ENCODE peak calls at places on chromosomes 12 and 14, in seven cellular contexts. M is type B pancreatic cell, A is progenitor cell of endocrine pancreas, P is astrocyte, E is mammary epithelial cell, G is chondrocyte, S is tibial artery. V is an unnamed sample.

GRCh38 chr14:105876158-105876557 is 349.8 kb downstream of the TMEM121 start:
- DNase-seq in S (peak), G (peak), A (no peak), E (no peak), P (no peak), M (no peak), V (peak)

GRCh38 chr14:51419685-51420084 is 179.6 kb downstream of the TMX1 start:
- DNase-seq in G (no peak), P (no peak), S (no peak), M (no peak), E (no peak), A (no peak), V (no peak)

GRCh38 chr14:46250113-46250703 is 401.4 kb downstream of the RPL10L start:
- DNase-seq in M (no peak), A (no peak), P (no peak), G (no peak), S (no peak), E (peak), V (no peak)

GRCh38 chr14:104157303-104157928 is 19.0 kb downstream of the KIF26A start:
- DNase-seq in P (no peak), S (no peak), G (no peak), A (no peak), E (no peak), M (no peak), V (no peak)

GRCh38 chr14:65940056-65940735 is 527.7 kb downstream of the FUT8 start:
- DNase-seq in M (no peak), S (no peak), A (no peak), E (no peak), P (no peak), G (no peak), V (no peak)

GRCh38 chr14:22536853-22537338 is 52.1 kb downstream of the DAD1 start:
- DNase-seq in M (no peak), G (no peak), P (peak), S (peak), E (peak), A (no peak), V (peak)

GRCh38 chr14:74686324-74686723 is 26.6 kb downstream of the AREL1 start:
- DNase-seq in G (no peak), S (no peak), M (no peak), E (no peak), P (no peak), A (no peak), V (no peak)

GRCh38 chr12:22312336-22312735 is 22.2 kb downstream of the ST8SIA1 start:
- DNase-seq in A (no peak), G (no peak), M (no peak), S (no peak), E (peak), P (peak), V (no peak)

GRCh38 chr14:55976219-55976618 is 142.0 kb upstream of the PELI2 start:
- DNase-seq in E (no peak), P (no peak), S (no peak), M (no peak), A (no peak), G (no peak), V (no peak)

GRCh38 chr12:14138495-14138894 is 157.1 kb upstream of the GRIN2B start:
- DNase-seq in G (no peak), S (no peak), M (no peak), E (no peak), A (peak), P (no peak), V (no peak)

GRCh38 chr12:2976581-2976996 is 17.4 kb downstream of the TEAD4 start:
- DNase-seq in E (no peak), S (no peak), M (no peak), G (no peak), P (no peak), A (no peak), V (no peak)

GRCh38 chr12:114668151-114668891 is 15.7 kb downstream of the TBX3 start:
- DNase-seq in E (peak), M (peak), G (no peak), S (peak), A (peak), P (peak), V (no peak)

GRCh38 chr12:88495031-88495430 is 85.2 kb downstream of the KITLG start:
- DNase-seq in P (no peak), S (no peak), M (no peak), G (no peak), E (no peak), A (no peak), V (no peak)

GRCh38 chr12:125155366-125155765 is 90.1 kb downstream of the AACS start:
- DNase-seq in M (no peak), G (no peak), E (no peak), S (no peak), A (no peak), P (no peak), V (no peak)

GRCh38 chr14:104293851-104294627 is 155.7 kb downstream of the KIF26A start:
- DNase-seq in S (peak), A (no peak), P (no peak), M (no peak), E (no peak), G (peak), V (peak)

GRCh38 chr12:80794506-80794905 is 77.8 kb downstream of the MYF5 start:
- DNase-seq in G (no peak), A (no peak), M (no peak), P (no peak), E (no peak), S (no peak), V (no peak)

GRCh38 chr14:42378274-42378673 is 771.6 kb downstream of the LRFN5 start:
- DNase-seq in P (no peak), G (no peak), E (no peak), A (no peak), S (no peak), M (no peak), V (no peak)

GRCh38 chr14:67837011-67837624 is 17.5 kb downstream of the RAD51B start:
- DNase-seq in E (peak), G (no peak), M (no peak), S (peak), P (peak), A (no peak), V (no peak)

GRCh38 chr12:53955036-53955775 is 503 bp downstream of the HOXC12 start:
- DNase-seq in G (no peak), S (no peak), P (no peak), A (no peak), E (no peak), M (no peak), V (peak)

GRCh38 chr12:14774944-14775651 is 28.2 kb downstream of the WBP11 start:
- DNase-seq in S (peak), P (peak), E (peak), A (peak), G (no peak), M (peak), V (peak)

GRCh38 chr14:39680777-39681176 is 248.5 kb upstream of the FBXO33 start:
- DNase-seq in E (no peak), G (no peak), P (no peak), M (no peak), A (no peak), S (no peak), V (no peak)

GRCh38 chr12:105278043-105278697 is 42.2 kb upstream of the APPL2 start:
- DNase-seq in A (no peak), P (no peak), G (no peak), M (no peak), S (peak), E (no peak), V (no peak)

GRCh38 chr12:70609739-70610491 is 27.3 kb downstream of the PTPRB start:
- DNase-seq in G (no peak), E (peak), S (peak), P (no peak), A (peak), M (peak), V (no peak)

GRCh38 chr14:54902143-54902520 is 494 bp downstream of the GCH1 start:
- DNase-seq in P (peak), M (peak), E (peak), A (peak), G (no peak), S (peak), V (peak)

GRCh38 chr12:122793685-122794106 is 19.3 kb downstream of the CCDC62 start:
- DNase-seq in S (no peak), M (peak), A (no peak), E (peak), P (peak), G (peak), V (no peak)

GRCh38 chr14:89440997-89441909 is 24.2 kb upstream of the FOXN3 start:
- DNase-seq in G (peak), M (no peak), S (no peak), A (no peak), P (no peak), E (no peak), V (no peak)

DNA sequence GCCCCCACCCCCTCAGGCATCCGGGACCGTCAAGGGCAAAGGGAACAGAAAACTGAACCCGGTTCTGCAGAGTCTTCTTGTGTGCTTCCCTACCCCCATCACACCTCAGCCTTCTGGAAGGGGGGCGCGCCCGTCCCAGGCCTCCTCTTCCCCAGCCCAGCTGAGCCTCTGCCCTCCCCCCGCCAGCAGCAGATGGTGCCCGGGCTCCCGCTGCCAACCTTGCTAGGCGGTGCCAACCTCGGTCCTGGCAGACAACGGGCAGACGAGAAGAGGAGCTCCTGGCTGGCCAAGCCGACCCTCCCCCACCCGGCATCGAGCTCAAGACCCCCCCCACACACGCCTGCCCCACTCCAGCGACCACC is 8.7 kb downstream of the STAC3 start:
- DNase-seq in A (no peak), E (no peak), M (no peak), S (no peak), P (no peak), G (no peak), V (no peak)
- TF ChIP-seq CTCF in A (no peak), E (no peak), M (no peak), S (no peak), P (no peak), G (no peak), V (no peak)

GRCh38 chr12:65824314-65824563 is at the start of gene HMGA2:
- DNase-seq in A (no peak), P (peak), E (no peak), S (peak), M (peak), G (peak), V (no peak)

GRCh38 chr12:65821336-65821735 is 2.9 kb upstream of the HMGA2 start:
- DNase-seq in M (no peak), G (no peak), S (no peak), P (no peak), A (no peak), E (no peak), V (no peak)

GRCh38 chr12:65823481-65824313 is 586 bp upstream of the HMGA2 start:
- DNase-seq in A (peak), M (peak), G (no peak), S (no peak), P (peak), E (peak), V (peak)

GRCh38 chr12:65825323-65825572 is 965 bp downstream of the HMGA2 start:
- DNase-seq in A (no peak), P (no peak), G (no peak), M (no peak), E (no peak), S (no peak), V (no peak)

DNA sequence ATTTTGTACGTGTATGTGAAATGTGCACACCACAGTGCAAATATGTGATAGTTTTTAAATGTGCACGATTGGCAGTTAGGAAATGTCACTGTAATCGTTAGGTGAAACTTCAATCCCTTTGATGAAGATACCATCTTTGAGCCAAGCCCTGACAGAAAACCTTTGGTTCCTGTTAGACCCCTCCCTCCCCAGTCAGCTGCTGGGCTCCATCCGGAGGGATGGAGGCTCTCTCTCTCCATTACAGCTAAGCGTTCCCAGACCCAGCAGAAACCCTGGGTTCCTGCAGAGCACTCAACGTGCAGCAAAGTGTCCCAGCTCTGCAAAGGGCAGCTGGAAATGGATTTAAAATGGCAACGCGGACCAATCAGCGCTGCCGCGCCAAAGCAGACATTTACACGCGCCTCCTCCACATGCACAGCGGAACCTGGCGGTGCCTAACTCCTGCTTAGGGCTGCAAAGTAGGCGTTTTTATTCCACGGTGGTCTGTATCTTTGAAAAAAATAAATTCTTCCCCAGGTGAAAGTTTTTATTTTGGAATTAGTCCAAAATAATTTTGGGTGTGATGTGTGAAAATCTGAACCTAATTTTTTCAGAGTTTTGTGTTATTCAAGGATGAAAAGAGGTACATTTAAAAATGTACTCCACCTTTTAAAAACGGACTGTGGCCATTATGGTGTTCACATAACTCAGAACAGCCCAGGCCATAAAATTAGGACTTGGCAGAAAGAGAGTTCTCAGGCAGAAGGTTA is 1.4 kb upstream of the HMGA2 start:
- DNase-seq in P (peak), E (peak), S (no peak), M (peak), G (no peak), A (peak), V (no peak)
- TF ChIP-seq CTCF in P (no peak), E (peak), S (no peak), M (no peak), G (peak), A (no peak), V (no peak)

DNA sequence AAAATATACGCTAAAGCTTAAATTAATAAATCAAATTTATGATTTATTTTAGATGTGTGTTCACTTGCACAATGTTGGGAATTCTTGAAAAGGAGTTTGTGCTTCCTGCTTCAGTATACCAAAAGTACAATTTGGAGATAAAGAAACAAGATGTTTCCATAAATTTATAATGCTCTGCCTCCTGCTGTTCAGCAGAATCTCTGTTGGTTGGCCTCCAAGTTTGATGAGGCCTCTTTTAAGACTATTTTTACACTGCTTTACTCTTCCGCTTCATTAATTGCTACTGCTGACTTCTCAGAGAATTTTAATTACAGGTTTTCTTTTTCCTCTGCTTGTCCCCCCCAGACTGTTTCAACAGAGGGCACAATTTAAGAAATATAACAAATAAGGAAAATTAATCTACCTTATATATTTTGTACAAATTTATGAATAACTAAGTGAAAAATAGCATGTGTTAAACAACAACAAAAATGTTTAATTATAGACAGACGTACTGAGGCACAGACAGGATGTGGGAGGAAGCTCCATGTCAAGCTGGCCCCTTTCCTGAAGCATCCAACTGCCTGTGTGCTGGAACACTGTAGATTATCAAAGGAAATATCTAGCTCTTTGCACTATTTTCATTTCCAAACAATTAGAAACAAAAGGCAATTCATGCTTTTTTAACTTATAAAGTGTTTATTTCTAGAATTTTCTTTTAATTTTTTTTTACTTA is 83.9 kb downstream of the PIK3C2G start:
- DNase-seq in S (no peak), E (no peak), G (no peak), A (no peak), M (no peak), P (peak), V (no peak)
- TF ChIP-seq CTCF in S (no peak), E (no peak), G (no peak), A (no peak), M (no peak), P (no peak), V (no peak)

DNA sequence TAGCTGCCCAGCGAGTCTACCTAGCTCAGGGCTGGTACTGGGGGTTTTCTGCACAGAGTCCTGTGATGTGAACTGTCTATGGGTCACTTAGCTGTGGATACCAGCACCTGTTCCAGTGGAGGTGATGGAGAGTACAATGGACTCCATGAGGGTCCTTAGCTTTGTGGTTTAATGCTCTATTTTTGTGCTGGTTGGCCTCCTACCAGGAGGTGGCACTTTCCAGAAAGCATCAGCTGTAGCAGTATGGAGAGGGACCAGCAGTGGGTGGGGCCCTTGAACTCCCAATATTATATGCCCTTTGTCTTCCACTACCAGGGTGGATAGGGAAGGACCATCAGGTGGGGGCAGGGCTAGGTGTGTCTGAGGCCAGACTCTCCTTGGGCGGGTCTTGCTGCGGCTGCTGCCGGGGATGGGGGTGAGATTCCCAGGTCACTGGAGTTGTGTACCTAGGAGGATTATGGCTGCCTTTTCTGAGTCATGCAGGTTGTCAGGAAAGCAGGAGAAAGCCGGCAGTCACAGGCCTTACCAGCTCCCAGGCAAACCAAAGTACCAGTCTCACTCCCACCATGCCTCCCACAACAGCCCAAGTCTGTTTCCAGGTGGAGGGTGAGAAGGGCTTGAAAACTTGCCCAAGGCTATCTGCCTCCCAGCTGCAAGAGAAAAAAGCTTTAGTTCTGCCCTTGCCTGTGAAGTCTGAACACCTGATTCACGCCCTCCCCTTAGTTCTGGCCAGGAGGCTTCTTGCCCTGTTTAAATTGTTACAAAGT is 163.0 kb upstream of the NUDT4 start:
- DNase-seq in P (no peak), S (no peak), G (no peak), E (no peak), M (no peak), A (no peak), V (no peak)
- TF ChIP-seq CTCF in P (no peak), S (no peak), G (no peak), E (no peak), M (no peak), A (no peak), V (no peak)

GRCh38 chr12:119642986-119643385 is 24.9 kb upstream of the PRKAB1 start:
- DNase-seq in M (no peak), S (no peak), E (no peak), A (no peak), G (no peak), P (no peak), V (no peak)
- TF ChIP-seq CTCF in M (peak), S (no peak), E (no peak), A (peak), G (peak), P (no peak), V (peak)

GRCh38 chr14:60327447-60328331 is 78.7 kb downstream of the PPM1A start:
- DNase-seq in P (peak), S (no peak), E (no peak), G (no peak), A (peak), M (no peak), V (no peak)
- TF ChIP-seq CTCF in P (no peak), S (no peak), E (no peak), G (peak), A (peak), M (no peak), V (no peak)

GRCh38 chr12:52698634-52699340 is 4.5 kb downstream of the KRT77 start:
- DNase-seq in S (no peak), G (no peak), M (no peak), A (no peak), P (no peak), E (peak), V (no peak)

GRCh38 chr12:52696588-52696987 is 6.7 kb downstream of the KRT77 start:
- DNase-seq in E (no peak), M (no peak), P (no peak), G (no peak), A (no peak), S (no peak), V (no peak)

GRCh38 chr12:52699373-52699772 is 4.0 kb downstream of the KRT77 start:
- DNase-seq in E (no peak), M (no peak), P (no peak), A (no peak), S (no peak), G (no peak), V (no peak)

GRCh38 chr12:52695039-52695438 is 8.3 kb downstream of the KRT77 start:
- DNase-seq in M (no peak), G (no peak), A (no peak), E (no peak), S (no peak), P (no peak), V (no peak)

GRCh38 chr12:52697058-52697582 is 6.2 kb downstream of the KRT77 start:
- DNase-seq in M (no peak), S (no peak), G (no peak), E (no peak), A (no peak), P (no peak), V (no peak)
- TF ChIP-seq CTCF in M (no peak), S (no peak), G (no peak), E (no peak), A (no peak), P (no peak), V (no peak)

DNA sequence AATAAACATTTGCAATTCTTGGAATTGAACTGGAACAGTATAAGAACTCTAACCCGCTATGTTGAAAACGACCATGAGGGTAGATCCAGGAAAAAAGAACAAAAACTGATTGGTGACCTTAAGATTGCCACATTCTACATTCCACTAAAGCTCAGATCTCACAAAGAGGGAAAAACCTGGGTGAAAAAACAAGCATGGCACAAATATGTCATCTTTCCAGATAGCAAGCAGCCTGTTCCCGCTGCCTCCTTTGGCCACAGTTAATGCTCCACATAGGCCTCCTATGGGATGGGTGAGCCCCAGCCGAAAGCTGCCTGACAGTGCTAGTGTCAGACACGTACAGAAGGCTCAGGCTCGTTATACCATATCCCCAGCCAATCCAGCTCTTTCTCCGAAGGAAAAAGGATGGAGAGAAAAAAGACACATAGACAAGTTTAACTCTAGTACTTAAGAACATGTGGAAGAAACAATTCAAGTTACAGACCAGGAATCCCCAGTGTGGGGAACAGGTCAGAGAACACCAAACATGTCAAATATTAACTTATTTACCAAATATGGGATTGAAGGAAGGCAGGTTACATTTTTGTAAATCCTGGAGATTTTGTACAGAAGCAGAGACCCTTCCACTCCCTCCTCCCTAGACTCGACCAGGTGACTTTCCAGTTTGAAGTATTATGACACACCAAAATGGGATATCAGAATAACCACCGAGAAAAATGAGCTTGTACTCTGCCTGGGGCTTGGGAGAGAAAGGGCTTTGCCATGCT is 14.7 kb downstream of the LETMD1 start:
- DNase-seq in G (no peak), A (no peak), M (no peak), S (no peak), E (no peak), P (no peak), V (no peak)
- TF ChIP-seq CTCF in G (no peak), A (no peak), M (no peak), S (no peak), E (no peak), P (no peak), V (no peak)

V was measured in CD14-positive monocyte.